ENCODE peak calls at places on chromosomes 7 and 10, in six cellular contexts. V, L, T, K, X and D are unnamed samples.

GRCh38 chr7:34849163-34849960 is 187.9 kb downstream of the DPY19L1 start:
- DNase-seq in L (no peak), X (no peak), V (no peak), K (no peak), T (no peak), D (no peak)

GRCh38 chr7:101818699-101819071 is 1.3 kb downstream of the CUX1 start:
- DNase-seq in L (no peak), K (no peak), V (no peak), T (no peak), X (no peak), D (no peak)

GRCh38 chr7:68038621-68039314 is 1042.1 kb downstream of the TYW1 start:
- DNase-seq in T (peak; percentile 2), K (no peak), V (no peak), L (peak; percentile 3), X (no peak), D (peak; percentile 4)

GRCh38 chr7:126698446-126698845 is 554.3 kb downstream of the GRM8 start:
- DNase-seq in L (no peak), X (no peak), K (no peak), T (no peak), V (no peak), D (no peak)

GRCh38 chr10:85888004-85888403 is 478.6 kb downstream of the GRID1 start:
- DNase-seq in K (no peak), V (no peak), L (no peak), X (no peak), T (no peak), D (no peak)

GRCh38 chr10:6014241-6014761 is 37.0 kb upstream of the IL15RA start:
- DNase-seq in X (peak; percentile 77), T (peak; percentile 35), V (peak; percentile 93), K (peak; percentile 85), L (peak; percentile 5), D (peak; percentile 52)

GRCh38 chr10:86533328-86533727 is 11.7 kb upstream of the WAPL start:
- DNase-seq in L (no peak), T (no peak), X (no peak), K (no peak), V (no peak), D (no peak)

GRCh38 chr10:62873866-62874265 is 57.7 kb upstream of the EGR2 start:
- DNase-seq in T (no peak), L (no peak), X (no peak), V (no peak), K (no peak), D (no peak)

GRCh38 chr7:102097601-102098161 is 189.0 kb upstream of the SH2B2 start:
- DNase-seq in T (no peak), V (peak; percentile 57), L (no peak), X (peak; percentile 58), K (peak; percentile 59), D (peak; percentile 92)

GRCh38 chr7:25117226-25118047 is 7.6 kb downstream of the CYCS start:
- DNase-seq in V (peak; percentile 37), L (no peak), X (no peak), K (no peak), T (no peak), D (no peak)

GRCh38 chr10:71222541-71223364 is 10.4 kb downstream of the UNC5B start:
- DNase-seq in L (no peak), V (no peak), X (no peak), K (peak; percentile 84), T (no peak), D (no peak)

GRCh38 chr7:116395125-116395791 is 104.3 kb upstream of the CAV2 start:
- DNase-seq in L (peak; percentile 68), K (peak; percentile 56), V (no peak), X (no peak), T (peak; percentile 93), D (peak; percentile 81)

GRCh38 chr10:96973809-96974208 is 141.7 kb downstream of the LCOR start:
- DNase-seq in K (no peak), V (no peak), L (no peak), X (no peak), T (no peak), D (no peak)

GRCh38 chr10:11158080-11158479 is 140.4 kb downstream of the CELF2 start:
- DNase-seq in T (no peak), V (no peak), K (peak; percentile 32), L (no peak), X (no peak), D (no peak)

GRCh38 chr10:71035511-71036278 is 147.3 kb upstream of the PCBD1 start:
- DNase-seq in K (no peak), X (no peak), L (no peak), T (no peak), V (no peak), D (peak; percentile 16)

GRCh38 chr10:59465089-59465488 is 102.7 kb upstream of the FAM13C start:
- DNase-seq in T (peak; percentile 35), K (no peak), X (no peak), L (peak; percentile 70), V (peak; percentile 12), D (peak; percentile 12)

GRCh38 chr10:89206402-89207180 is 526 bp downstream of the CH25H start:
- DNase-seq in X (peak; percentile 35), T (no peak), K (no peak), L (no peak), V (peak; percentile 19), D (peak; percentile 35)

GRCh38 chr7:100574362-100575205 is 884 bp upstream of the SAP25 start:
- DNase-seq in T (no peak), X (no peak), K (no peak), L (no peak), V (no peak), D (no peak)

GRCh38 chr7:136405931-136406777 is 429.0 kb upstream of the MTPN start:
- DNase-seq in X (peak; percentile 25), K (peak; percentile 81), L (peak; percentile 51), V (peak; percentile 28), T (peak; percentile 63), D (peak; percentile 56)

GRCh38 chr10:103584216-103585010 is 90.9 kb downstream of the NEURL1 start:
- DNase-seq in V (peak; percentile 39), X (no peak), T (no peak), K (no peak), L (no peak), D (no peak)

GRCh38 chr10:83633547-83633946 is 505.8 kb upstream of the GHITM start:
- DNase-seq in K (no peak), V (no peak), X (no peak), L (no peak), T (no peak), D (no peak)

GRCh38 chr10:126598009-126598408 is 72.5 kb downstream of the C10orf90 start:
- DNase-seq in L (no peak), V (peak; percentile 59), K (peak; percentile 89), T (peak; percentile 58), X (peak; percentile 33), D (peak; percentile 34)

GRCh38 chr7:32890553-32891045 is 961 bp downstream of the KBTBD2 start:
- DNase-seq in T (peak; percentile 62), L (peak; percentile 37), V (peak; percentile 71), X (peak; percentile 66), K (peak; percentile 57), D (peak; percentile 91)

GRCh38 chr10:48557511-48558123 is 47.3 kb downstream of the ARHGAP22 start:
- DNase-seq in K (peak; percentile 32), X (no peak), L (no peak), V (no peak), T (no peak), D (no peak)

GRCh38 chr10:95245425-95246055 is 45.3 kb downstream of the PDLIM1 start:
- DNase-seq in T (no peak), K (no peak), L (no peak), X (no peak), V (no peak), D (no peak)

GRCh38 chr7:5636914-5637313 is 144.5 kb downstream of the RNF216 start:
- DNase-seq in K (peak; percentile 86), X (peak; percentile 52), L (peak; percentile 44), T (peak; percentile 91), V (peak; percentile 39), D (peak; percentile 87)

GRCh38 chr7:127417346-127417745 is 24.8 kb upstream of the ZNF800 start:
- DNase-seq in V (peak; percentile 9), X (no peak), K (no peak), T (no peak), L (no peak), D (no peak)

GRCh38 chr7:142111509-142111908 is at the start of gene MGAM2:
- DNase-seq in X (peak; percentile 46), K (no peak), L (no peak), T (no peak), V (peak; percentile 16), D (no peak)

DNA sequence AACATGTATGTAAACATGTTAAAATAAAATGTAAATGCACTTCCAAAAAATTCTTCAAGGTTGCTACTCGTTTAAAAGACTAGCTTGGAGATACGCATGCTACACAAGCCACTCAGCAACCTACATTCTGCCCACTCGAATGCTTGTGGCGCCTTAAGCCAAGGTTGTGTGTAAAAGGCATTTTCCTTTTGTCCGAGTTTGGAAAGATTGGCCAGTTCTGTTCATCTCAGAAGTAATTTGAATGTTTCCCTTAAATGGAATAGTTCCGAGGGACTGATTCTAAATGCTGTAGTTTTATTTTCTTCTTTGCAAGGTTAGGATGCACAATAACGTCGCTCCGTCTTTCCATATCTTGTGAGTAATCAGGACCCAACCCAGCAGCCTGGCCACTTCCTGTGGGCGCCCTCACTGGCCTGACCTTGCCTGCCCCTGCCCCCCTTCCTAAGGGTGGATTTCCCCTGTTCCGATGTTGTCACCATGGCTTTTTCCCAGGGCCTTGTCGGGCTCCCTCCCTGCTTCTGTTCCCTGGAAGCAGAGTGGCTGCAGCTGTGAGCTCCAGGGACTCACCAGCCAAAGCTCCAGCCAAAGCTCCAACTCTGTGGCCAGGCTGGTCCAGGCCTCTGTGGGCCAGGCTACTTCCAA is 70.6 kb downstream of the PTPRE start:
- DNase-seq in V (peak; percentile 58), T (peak; percentile 88), K (no peak), X (peak; percentile 49), L (no peak), D (peak; percentile 91)
- H3K4me3 ChIP-seq in V (no peak overlapping the region), T (peak overlapping the region; percentile 0), K (no peak overlapping the region), X (no peak overlapping the region), L (no peak overlapping the region), D (peak overlapping the region; percentile 31)

GRCh38 chr10:26725837-26726727 is 28.6 kb downstream of the PDSS1 start:
- DNase-seq in K (no peak), V (no peak), X (no peak), T (no peak), L (peak; percentile 72), D (peak; percentile 71)
- TF ChIP-seq CTCF in K (peak; percentile 92), V (peak; percentile 41), X (peak; percentile 81), T (peak; percentile 83), L (peak; percentile 70), D (peak; percentile 78)

GRCh38 chr10:513393-513792 is 176.1 kb downstream of the DIP2C start:
- DNase-seq in L (no peak), V (peak; percentile 58), T (no peak), X (peak; percentile 61), K (no peak), D (no peak)
- H3K4me3 ChIP-seq in L (no peak overlapping the region), V (no peak overlapping the region), T (no peak overlapping the region), X (peak overlapping the region; percentile 16), K (no peak overlapping the region), D (no peak overlapping the region)

GRCh38 chr7:158355456-158356065 is 232.1 kb downstream of the PTPRN2 start:
- DNase-seq in X (peak; percentile 17), L (no peak), T (peak; percentile 5), K (peak; percentile 81), V (peak; percentile 11), D (no peak)

GRCh38 chr7:158354861-158355260 is 232.8 kb downstream of the PTPRN2 start:
- DNase-seq in V (no peak), T (no peak), L (no peak), K (no peak), X (no peak), D (no peak)

GRCh38 chr7:158356454-158356853 is 231.2 kb downstream of the PTPRN2 start:
- DNase-seq in V (no peak), K (peak; percentile 12), T (no peak), X (no peak), L (no peak), D (no peak)

GRCh38 chr7:158351481-158351880 is 236.1 kb downstream of the PTPRN2 start:
- DNase-seq in T (no peak), K (peak; percentile 47), X (no peak), V (no peak), L (no peak), D (no peak)

GRCh38 chr7:158353606-158354570 is 233.7 kb downstream of the PTPRN2 start:
- DNase-seq in V (peak; percentile 55), X (peak; percentile 30), K (peak; percentile 86), L (no peak), T (peak; percentile 41), D (no peak)
- TF ChIP-seq CTCF in V (no peak), X (peak; percentile 41), K (peak; percentile 85), L (peak; percentile 20), T (peak; percentile 44), D (peak; percentile 14)